ENCODE peak calls at places on chromosomes 13 and 19, in nine cellular contexts. U, B, K, D, R, Q, P, M and H are unnamed samples.

GRCh38 chr13:94362411-94362909 is 117.0 kb downstream of the DCT start:
- DNase-seq in U (peak), B (peak), R (peak), K (peak), D (peak), P (peak), M (peak), Q (peak), H (peak)

GRCh38 chr19:54408627-54409026 is 6.6 kb upstream of the TTYH1 start:
- DNase-seq in R (no peak), U (no peak), K (no peak), P (no peak), D (no peak), Q (no peak), B (no peak), M (no peak), H (no peak)

GRCh38 chr13:84563611-84564010 is 681.3 kb upstream of the SLITRK1 start:
- DNase-seq in U (no peak), P (no peak), Q (no peak), M (no peak), K (no peak), B (no peak), D (no peak), R (no peak), H (no peak)

GRCh38 chr19:54554896-54555295 is 18.7 kb upstream of the LILRA2 start:
- DNase-seq in B (no peak), Q (no peak), U (no peak), P (no peak), K (no peak), R (no peak), M (no peak), D (no peak), H (no peak)

GRCh38 chr19:43611788-43612187 is at the start of gene SRRM5:
- DNase-seq in B (peak), M (no peak), R (no peak), Q (no peak), U (no peak), D (no peak), K (no peak), P (no peak), H (no peak)

GRCh38 chr19:16315825-16316505 is 8.7 kb upstream of the KLF2 start:
- DNase-seq in B (peak), K (peak), P (peak), R (no peak), D (no peak), U (no peak), Q (no peak), M (no peak), H (no peak)

GRCh38 chr13:109883181-109884180 is 97.1 kb upstream of the IRS2 start:
- DNase-seq in D (no peak), R (no peak), P (no peak), B (no peak), M (no peak), Q (no peak), U (no peak), K (no peak), H (no peak)

GRCh38 chr19:38727868-38728660 is 16.2 kb downstream of the CAPN12 start:
- DNase-seq in K (no peak), Q (no peak), R (no peak), M (no peak), D (no peak), P (no peak), B (peak), U (no peak), H (no peak)

GRCh38 chr19:46503848-46504453 is 8.3 kb upstream of the PNMA8B start:
- DNase-seq in M (no peak), D (no peak), P (no peak), U (peak), R (peak), K (no peak), Q (no peak), B (no peak), H (no peak)

GRCh38 chr19:42563352-42564210 is 31.1 kb downstream of the CEACAM8 start:
- DNase-seq in K (peak), D (no peak), B (peak), P (peak), Q (peak), U (peak), R (peak), M (peak), H (peak)

GRCh38 chr19:11538232-11539036 is at the start of gene CNN1:
- DNase-seq in K (peak), R (peak), D (no peak), B (peak), U (peak), Q (no peak), M (no peak), P (no peak), H (peak)
- H3K4me2 ChIP-seq in K (peak), R (peak), D (no peak), B (peak), U (peak), Q (no peak), M (peak), P (no peak), H (peak)

GRCh38 chr13:90105881-90106496 is 1241.5 kb upstream of the MIR17HG start:
- DNase-seq in B (no peak), P (peak), R (no peak), Q (no peak), U (no peak), K (no peak), D (no peak), M (no peak), H (no peak)
- H2AFZ ChIP-seq in B (no peak), P (peak), R (peak), Q (no peak), U (no peak), K (no peak), D (no peak), M (peak), H (no peak)

GRCh38 chr13:41565221-41565620 is 107.9 kb downstream of the RGCC start:
- DNase-seq in Q (no peak), P (no peak), B (peak), D (no peak), R (no peak), M (no peak), U (no peak), K (peak), H (no peak)

GRCh38 chr13:41562541-41563178 is 105.3 kb downstream of the RGCC start:
- DNase-seq in K (no peak), U (no peak), M (no peak), D (no peak), P (no peak), R (no peak), B (no peak), Q (no peak), H (no peak)

GRCh38 chr13:41563501-41564001 is 106.2 kb downstream of the RGCC start:
- DNase-seq in K (peak), U (no peak), D (no peak), P (peak), Q (no peak), B (no peak), R (no peak), M (no peak), H (no peak)

GRCh38 chr13:41562083-41562482 is 104.7 kb downstream of the RGCC start:
- DNase-seq in R (no peak), M (no peak), D (no peak), P (no peak), B (peak), U (no peak), K (peak), Q (no peak), H (no peak)

DNA sequence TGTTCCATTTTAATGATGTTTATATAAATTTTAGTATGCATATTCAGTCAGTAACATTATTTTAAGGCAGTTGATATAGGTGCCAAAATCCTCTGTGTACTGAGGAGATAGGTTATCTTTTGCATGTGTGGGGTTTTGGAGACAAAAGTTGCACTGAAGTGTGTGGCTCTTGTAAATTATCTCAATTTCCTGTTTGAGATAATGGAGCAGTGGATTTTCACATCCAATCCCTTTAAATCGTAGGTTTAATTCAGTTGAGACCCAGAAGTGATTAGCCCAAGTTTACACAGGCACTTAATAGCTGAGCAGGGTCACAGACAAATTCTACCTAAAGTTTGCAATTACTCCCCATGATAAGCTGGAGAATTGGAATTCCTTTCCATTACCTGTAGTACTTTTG is 106.7 kb downstream of the RGCC start:
- DNase-seq in R (no peak), P (no peak), U (no peak), D (no peak), M (no peak), B (no peak), K (no peak), Q (no peak), H (no peak)
- H3K4me2 ChIP-seq in R (no peak), P (no peak), U (no peak), D (no peak), M (no peak), B (no peak), K (no peak), Q (no peak), H (no peak)

GRCh38 chr19:55646889-55647731 is 902 bp upstream of the CCDC106 start:
- DNase-seq in B (peak), Q (peak), U (peak), D (no peak), K (no peak), M (no peak), P (peak), R (no peak), H (no peak)

GRCh38 chr19:55649579-55650557 is 1.9 kb downstream of the CCDC106 start:
- DNase-seq in M (no peak), Q (no peak), P (no peak), R (no peak), D (no peak), U (no peak), B (peak), K (no peak), H (no peak)

GRCh38 chr19:55648657-55649578 is 906 bp downstream of the CCDC106 start:
- DNase-seq in U (no peak), Q (no peak), B (peak), D (no peak), R (no peak), P (no peak), M (no peak), K (no peak), H (no peak)

GRCh38 chr19:55645512-55645881 is 2.0 kb downstream of the ZNF581 start:
- DNase-seq in K (no peak), B (peak), Q (no peak), R (no peak), P (no peak), U (no peak), D (no peak), M (no peak), H (no peak)

GRCh38 chr19:55647732-55648656 is at the start of gene CCDC106:
- DNase-seq in K (peak), D (no peak), B (peak), Q (peak), U (peak), M (peak), P (peak), R (peak), H (peak)
- H2AFZ ChIP-seq in K (peak), D (peak), B (peak), Q (no peak), U (peak), M (peak), P (peak), R (peak), H (no peak)

GRCh38 chr13:27149702-27150101 is 21.9 kb downstream of the USP12 start:
- DNase-seq in Q (no peak), B (no peak), K (no peak), R (no peak), D (no peak), U (no peak), P (no peak), M (no peak), H (no peak)
- H3K4me2 ChIP-seq in Q (no peak), B (no peak), K (no peak), R (no peak), D (no peak), U (no peak), P (no peak), M (no peak), H (no peak)